ENCODE peak calls at places on chromosomes 5 and 9, in five cellular contexts. L, M, S, T and O are unnamed samples.

GRCh38 chr9:124735121-124735520 is 36.0 kb downstream of the NR6A1 start:
- DNase-seq in L (peak), T (peak), S (peak), M (no peak), O (peak)

GRCh38 chr5:141849371-141850182 is 28.6 kb downstream of the PCDH1 start:
- DNase-seq in S (no peak), M (peak), T (peak), L (peak), O (peak)

GRCh38 chr5:144691936-144692335 is 521.3 kb downstream of the KCTD16 start:
- DNase-seq in T (no peak), M (no peak), S (no peak), L (no peak), O (no peak)

GRCh38 chr9:98150726-98151125 is 31.7 kb upstream of the TRIM14 start:
- DNase-seq in M (no peak), T (no peak), S (no peak), L (no peak), O (no peak)

GRCh38 chr5:134769206-134769605 is 10.6 kb downstream of the DDX46 start:
- DNase-seq in S (no peak), T (peak), M (no peak), L (no peak), O (no peak)

GRCh38 chr9:70510157-70510770 is 95.8 kb upstream of the KLF9 start:
- DNase-seq in S (peak), T (no peak), M (peak), L (peak), O (peak)

GRCh38 chr5:69029292-69029691 is 64.5 kb upstream of the SLC30A5 start:
- DNase-seq in T (no peak), L (no peak), S (no peak), M (no peak), O (no peak)

GRCh38 chr5:97026721-97027120 is 90.8 kb downstream of the LNPEP start:
- DNase-seq in L (no peak), S (no peak), M (no peak), T (no peak), O (no peak)

GRCh38 chr5:170519500-170519899 is 15.7 kb downstream of the KCNIP1 start:
- DNase-seq in S (no peak), L (no peak), M (no peak), T (no peak), O (no peak)

GRCh38 chr5:84411832-84412605 is 27.3 kb upstream of the EDIL3 start:
- DNase-seq in M (no peak), T (peak), S (no peak), L (no peak), O (no peak)

GRCh38 chr5:158669275-158669674 is 430.4 kb downstream of the EBF1 start:
- DNase-seq in T (no peak), S (no peak), L (no peak), M (no peak), O (no peak)

GRCh38 chr5:43840424-43841232 is 237.6 kb downstream of the NNT start:
- DNase-seq in T (no peak), S (no peak), M (no peak), L (no peak), O (no peak)

GRCh38 chr9:20500101-20500500 is 122.2 kb downstream of the MLLT3 start:
- DNase-seq in L (no peak), T (no peak), M (no peak), S (no peak), O (no peak)

GRCh38 chr9:132797861-132798659 is 80.0 kb downstream of the AK8 start:
- DNase-seq in M (no peak), T (no peak), L (no peak), S (no peak), O (no peak)

GRCh38 chr5:6632324-6632930 is 417 bp downstream of the NSUN2 start:
- DNase-seq in M (peak), L (no peak), S (no peak), T (no peak), O (no peak)

GRCh38 chr5:88269222-88269771 is 652 bp upstream of the TMEM161B start:
- DNase-seq in S (no peak), T (peak), L (peak), M (peak), O (peak)

GRCh38 chr9:137169764-137170460 is at the start of gene LRRC26:
- DNase-seq in L (no peak), S (no peak), T (no peak), M (no peak), O (no peak)

GRCh38 chr5:34738381-34738780 is 82.3 kb downstream of the RAI14 start:
- DNase-seq in L (no peak), S (no peak), M (no peak), T (no peak), O (no peak)

GRCh38 chr9:33676746-33677505 is 118.4 kb upstream of the PRSS3 start:
- DNase-seq in L (peak), M (peak), S (no peak), T (peak), O (no peak)

GRCh38 chr5:53397845-53398244 is 82.6 kb upstream of the FST start:
- DNase-seq in M (no peak), T (peak), L (peak), S (peak), O (peak)

GRCh38 chr9:95874989-95875304 is 544 bp upstream of the ERCC6L2 start:
- DNase-seq in T (peak), L (no peak), M (peak), S (no peak), O (no peak)

GRCh38 chr5:175893466-175893865 is 22.1 kb downstream of the CPLX2 start:
- DNase-seq in T (no peak), L (no peak), S (no peak), M (no peak), O (no peak)

GRCh38 chr9:127520941-127521918 is 69.9 kb downstream of the LRSAM1 start:
- DNase-seq in M (no peak), L (peak), S (no peak), T (no peak), O (no peak)

GRCh38 chr9:135079676-135080075 is 7.8 kb upstream of the OLFM1 start:
- DNase-seq in S (no peak), T (no peak), M (no peak), L (no peak), O (no peak)

GRCh38 chr9:3708751-3709150 is 182.9 kb upstream of the RFX3 start:
- DNase-seq in L (peak), S (no peak), M (no peak), T (peak), O (peak)

GRCh38 chr9:136899196-136899595 is 12.9 kb downstream of the TRAF2 start:
- DNase-seq in S (no peak), L (no peak), M (peak), T (no peak), O (no peak)

GRCh38 chr9:125749951-125750655 is 2.9 kb downstream of the PBX3 start:
- DNase-seq in S (no peak), M (no peak), L (peak), T (peak), O (no peak)

GRCh38 chr5:2565147-2565546 is 186.3 kb downstream of the IRX2 start:
- DNase-seq in L (no peak), T (no peak), M (no peak), S (no peak), O (no peak)

GRCh38 chr5:126978258-126978657 is 52.1 kb downstream of the MARCHF3 start:
- DNase-seq in T (no peak), S (no peak), M (no peak), L (no peak), O (no peak)

GRCh38 chr5:109911731-109912130 is 222.0 kb downstream of the MAN2A1 start:
- DNase-seq in L (no peak), M (no peak), T (no peak), S (no peak), O (no peak)

GRCh38 chr5:34564706-34565235 is 91.4 kb upstream of the RAI14 start:
- DNase-seq in S (no peak), M (no peak), T (no peak), L (no peak), O (peak)

GRCh38 chr9:93216072-93216364 is 32.1 kb downstream of the WNK2 start:
- DNase-seq in T (no peak), M (no peak), L (no peak), S (no peak), O (no peak)

GRCh38 chr5:120419110-120419509 is 45.0 kb upstream of the PRR16 start:
- DNase-seq in S (no peak), L (no peak), T (no peak), M (no peak), O (no peak)
- H3K4me2 ChIP-seq in S (no peak), L (no peak), T (no peak), M (no peak), O (no peak)

DNA sequence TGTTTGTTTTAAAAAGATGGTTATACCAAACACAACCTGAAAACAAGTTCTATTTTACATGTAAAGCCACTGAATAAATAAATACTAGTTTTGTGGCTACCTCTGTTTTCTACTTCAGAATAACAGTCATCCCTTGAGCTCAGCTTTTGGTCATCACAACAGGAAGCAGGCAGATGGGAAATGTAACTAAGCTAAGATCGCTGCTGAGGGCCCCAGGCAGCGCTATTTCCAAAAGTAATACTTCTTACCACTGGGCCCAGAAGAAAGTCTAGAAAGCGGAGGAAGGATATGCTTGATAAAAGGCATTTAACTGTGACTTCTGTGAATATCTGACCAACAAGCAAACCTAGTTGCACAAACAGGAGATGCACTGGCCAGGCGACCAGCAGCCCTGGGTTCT is 61.4 kb downstream of the SERINC5 start:
- DNase-seq in T (no peak), L (no peak), M (no peak), S (no peak), O (no peak)
- H3K4me2 ChIP-seq in T (no peak), L (no peak), M (no peak), S (no peak), O (no peak)

DNA sequence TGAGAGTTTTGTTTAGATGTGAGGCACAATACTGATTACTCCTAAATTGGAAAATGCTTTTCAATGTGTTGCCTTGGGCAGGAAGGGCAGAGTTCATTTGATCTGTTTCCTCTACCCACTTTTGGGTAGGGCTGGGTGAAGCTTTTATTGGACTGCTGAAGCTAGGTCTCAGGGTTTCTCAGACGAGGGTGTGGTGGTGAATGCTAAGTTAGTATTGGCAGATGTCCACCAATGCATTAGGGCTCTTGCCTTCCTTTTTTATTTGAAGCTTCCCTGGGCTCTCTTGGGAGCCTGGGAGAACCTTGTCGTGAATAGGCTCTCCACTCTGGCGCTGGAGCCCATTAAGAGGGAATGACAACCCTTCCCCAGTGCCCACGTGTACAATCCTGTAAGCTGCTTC is 23.1 kb downstream of the SPTAN1 start:
- DNase-seq in L (peak), M (no peak), S (no peak), T (no peak), O (no peak)
- H3K4me2 ChIP-seq in L (no peak), M (no peak), S (no peak), T (no peak), O (no peak)

GRCh38 chr5:60997721-60998120 is 52.7 kb downstream of the NDUFAF2 start:
- DNase-seq in S (no peak), T (no peak), L (no peak), M (no peak), O (no peak)

GRCh38 chr5:61002616-61003015 is 57.6 kb downstream of the NDUFAF2 start:
- DNase-seq in L (no peak), T (no peak), S (no peak), M (no peak), O (no peak)

GRCh38 chr5:61001647-61002046 is 56.6 kb downstream of the NDUFAF2 start:
- DNase-seq in S (no peak), L (no peak), T (no peak), M (no peak), O (no peak)

GRCh38 chr5:61004448-61004847 is 59.4 kb downstream of the NDUFAF2 start:
- DNase-seq in M (no peak), L (no peak), S (no peak), T (no peak), O (no peak)

GRCh38 chr5:61000887-61001286 is 55.9 kb downstream of the NDUFAF2 start:
- DNase-seq in S (no peak), T (no peak), L (no peak), M (no peak), O (no peak)
- H3K4me2 ChIP-seq in S (no peak), T (no peak), L (no peak), M (no peak), O (no peak)

GRCh38 chr9:37529111-37529510 is 43.4 kb downstream of the POLR1E start:
- DNase-seq in S (no peak), T (peak), M (no peak), L (no peak), O (no peak)
- H3K4me2 ChIP-seq in S (no peak), T (peak), M (no peak), L (no peak), O (no peak)

DNA sequence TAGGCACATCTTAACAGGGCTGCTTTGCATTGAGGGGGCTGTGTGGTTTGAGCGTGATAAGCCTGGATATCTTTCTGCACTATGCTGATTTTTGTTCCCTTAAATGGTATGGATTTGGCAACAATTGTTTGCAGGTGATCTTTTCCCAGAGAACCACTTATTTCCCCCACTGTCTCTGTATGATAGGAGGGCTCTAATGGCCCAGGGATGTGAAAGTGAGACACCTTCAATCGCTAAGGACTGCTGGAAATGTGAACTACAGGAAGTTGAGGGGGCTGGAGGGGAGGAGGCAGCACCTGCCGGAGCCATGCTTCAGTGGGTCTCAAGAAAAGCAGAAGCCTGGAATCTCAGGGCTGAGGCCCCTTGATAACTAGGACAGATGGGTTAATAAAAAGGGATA is 29.4 kb downstream of the SYK start:
- DNase-seq in T (no peak), L (no peak), M (no peak), S (no peak), O (no peak)
- H3K4me2 ChIP-seq in T (no peak), L (no peak), M (no peak), S (no peak), O (no peak)

GRCh38 chr9:12272471-12273072 is 420.6 kb upstream of the TYRP1 start:
- DNase-seq in T (no peak), S (no peak), L (no peak), M (no peak), O (no peak)

DNA sequence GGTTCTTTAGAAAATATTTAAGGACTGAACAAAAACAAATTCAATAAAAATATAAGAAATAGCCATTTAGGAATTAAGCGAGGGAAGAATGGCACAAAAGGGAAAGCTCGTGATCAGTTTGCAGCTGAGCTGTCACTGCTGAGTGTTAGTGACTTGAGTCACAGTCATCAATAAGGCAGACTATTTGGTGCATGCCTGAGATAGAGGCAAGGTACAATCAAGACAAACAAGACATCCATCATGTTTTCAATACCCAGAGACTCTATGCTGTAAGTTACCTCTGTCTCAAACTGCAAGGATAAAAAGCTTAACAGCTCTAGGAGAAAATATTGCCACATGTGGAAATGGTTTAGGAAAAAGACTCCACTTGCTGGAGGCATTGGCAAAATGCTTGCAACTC is 426.4 kb upstream of the TYRP1 start:
- DNase-seq in L (no peak), M (no peak), S (no peak), T (no peak), O (no peak)
- H3K4me2 ChIP-seq in L (no peak), M (no peak), S (no peak), T (no peak), O (no peak)

DNA sequence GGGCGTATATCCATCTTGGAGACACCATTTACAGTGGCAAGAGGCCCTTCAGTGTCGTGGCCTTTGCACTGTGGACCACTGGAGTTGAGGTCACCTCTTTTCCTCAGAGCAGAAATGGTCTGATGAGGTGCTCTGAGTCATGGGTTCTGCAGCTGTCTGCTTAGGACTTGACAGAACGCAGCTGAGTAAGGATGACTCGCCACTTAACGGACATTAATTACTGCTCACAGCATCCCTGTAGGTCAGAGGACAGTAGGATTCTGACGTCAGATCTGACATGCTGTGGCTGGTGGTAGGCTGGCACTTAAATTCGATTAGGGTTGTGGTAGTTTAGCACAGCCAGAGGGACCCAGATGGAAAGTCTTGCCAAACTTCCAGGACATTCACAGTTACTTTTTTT is 479.4 kb downstream of the DMAC1 start:
- DNase-seq in M (peak), S (no peak), L (peak), T (peak), O (no peak)
- H3K4me2 ChIP-seq in M (peak), S (no peak), L (no peak), T (no peak), O (no peak)